ENCODE peak calls at places on chromosomes 7 and 10, in ten cellular contexts. F is Peyer's patch; U is thyroid gland; V is AG04450; E is PC-3; K is SJCRH30; Z is IMR-90; O is body of pancreas; G is effector memory CD4-positive, alpha-beta T cell; N is fibroblast of lung. X is an unnamed sample. For H3K9me3, the result is how much of the 10 kb centered on the place peaks cover.

GRCh38 chr10:35004651-35005050 is 85.5 kb downstream of the CUL2 start:
- DNase-seq in K (no peak), V (no peak), E (peak), O (no peak), N (no peak), Z (peak), G (no peak), F (no peak), U (no peak), X (no peak)

GRCh38 chr10:98150544-98150943 is 16.1 kb downstream of the R3HCC1L start:
- DNase-seq in N (peak), E (no peak), O (no peak), U (no peak), F (no peak), G (no peak), V (peak), K (no peak), Z (peak), X (no peak)

GRCh38 chr10:124744047-124744687 is at the start of gene FAM53B:
- DNase-seq in G (peak), K (peak), O (peak), F (peak), U (peak), E (peak), N (peak), V (no peak), Z (peak), X (peak)

GRCh38 chr7:1940402-1940786 is 270.3 kb downstream of the ELFN1 start:
- DNase-seq in G (peak), O (no peak), N (peak), F (peak), V (no peak), K (peak), E (no peak), U (peak), Z (no peak), X (no peak)

GRCh38 chr7:159095979-159096411 is 48.7 kb downstream of the VIPR2 start:
- DNase-seq in O (peak), G (no peak), U (no peak), F (peak), V (no peak), E (no peak), Z (no peak), K (no peak), N (no peak), X (peak)

GRCh38 chr7:30914611-30915601 is 3.3 kb downstream of the AQP1 start:
- DNase-seq in O (peak), N (peak), K (peak), E (peak), G (no peak), V (no peak), F (peak), Z (peak), U (no peak), X (no peak)

GRCh38 chr7:29877196-29877595 is 70.9 kb downstream of the WIPF3 start:
- DNase-seq in V (no peak), O (no peak), E (no peak), K (peak), U (no peak), Z (no peak), N (no peak), G (no peak), F (no peak), X (no peak)

GRCh38 chr10:119360181-119360921 is 153.0 kb downstream of the GRK5 start:
- DNase-seq in E (no peak), F (peak), K (peak), V (no peak), U (no peak), G (no peak), N (no peak), Z (no peak), O (no peak), X (no peak)

GRCh38 chr7:29017666-29018065 is 59.5 kb upstream of the TRIL start:
- DNase-seq in N (peak), U (no peak), Z (peak), F (no peak), O (no peak), E (no peak), V (no peak), K (peak), G (no peak), X (no peak)

GRCh38 chr7:106618480-106618879 is 42.5 kb downstream of the CCDC71L start:
- DNase-seq in F (no peak), Z (peak), E (peak), G (no peak), V (no peak), O (peak), N (peak), K (no peak), U (no peak), X (no peak)

GRCh38 chr7:29879609-29880008 is 73.3 kb downstream of the WIPF3 start:
- DNase-seq in N (peak), O (peak), F (no peak), V (no peak), E (peak), Z (peak), G (no peak), U (no peak), K (no peak), X (no peak)

GRCh38 chr7:135245826-135246825 is 12.5 kb downstream of the STRA8 start:
- DNase-seq in E (no peak), U (no peak), V (no peak), N (no peak), G (no peak), F (no peak), O (no peak), Z (no peak), K (no peak), X (no peak)

GRCh38 chr7:77184990-77185389 is 14.6 kb downstream of the FGL2 start:
- DNase-seq in N (no peak), K (no peak), F (no peak), G (no peak), Z (no peak), U (no peak), O (no peak), V (no peak), E (no peak), X (no peak)

GRCh38 chr7:137983308-137984008 is 18.4 kb downstream of the CREB3L2 start:
- DNase-seq in E (no peak), G (no peak), N (no peak), K (no peak), V (no peak), U (no peak), O (no peak), F (no peak), Z (no peak), X (no peak)

GRCh38 chr7:1849351-1849951 is 179.4 kb downstream of the ELFN1 start:
- DNase-seq in V (no peak), F (no peak), Z (no peak), O (peak), E (no peak), U (no peak), G (no peak), N (no peak), K (no peak), X (peak)

GRCh38 chr10:34124522-34125035 is 690.5 kb downstream of the PARD3 start:
- DNase-seq in E (peak), O (peak), G (no peak), U (peak), V (no peak), K (no peak), F (no peak), N (no peak), Z (peak), X (no peak)

GRCh38 chr7:43384585-43385308 is 198.2 kb upstream of the STK17A start:
- DNase-seq in Z (no peak), O (no peak), K (no peak), N (no peak), G (no peak), U (no peak), F (no peak), V (no peak), E (no peak), X (no peak)

GRCh38 chr7:137343483-137343841 is at the start of gene PTN:
- DNase-seq in F (no peak), V (peak), U (peak), O (peak), E (peak), G (no peak), N (peak), K (peak), Z (peak), X (no peak)

GRCh38 chr7:104625956-104626355 is 297.6 kb downstream of the LHFPL3 start:
- DNase-seq in Z (no peak), V (no peak), E (no peak), K (peak), G (no peak), F (no peak), O (no peak), U (no peak), N (no peak), X (no peak)

GRCh38 chr10:116263870-116264269 is 9.1 kb downstream of the GFRA1 start:
- DNase-seq in F (no peak), E (peak), N (no peak), Z (peak), V (no peak), U (no peak), K (no peak), O (no peak), G (no peak), X (no peak)

GRCh38 chr7:99843808-99844207 is 16.0 kb downstream of the CYP3A43 start:
- DNase-seq in K (no peak), E (no peak), Z (no peak), V (no peak), O (no peak), U (no peak), F (no peak), N (peak), G (no peak), X (no peak)

GRCh38 chr10:28532223-28532508 is 752 bp upstream of the WAC start:
- DNase-seq in O (no peak), Z (no peak), F (no peak), N (peak), E (peak), K (peak), G (no peak), V (peak), U (no peak), X (peak)

GRCh38 chr10:108862691-108863350 is 1060.5 kb downstream of the XPNPEP1 start:
- DNase-seq in G (no peak), O (no peak), N (peak), Z (peak), K (no peak), U (no peak), F (no peak), E (peak), V (peak), X (no peak)

DNA sequence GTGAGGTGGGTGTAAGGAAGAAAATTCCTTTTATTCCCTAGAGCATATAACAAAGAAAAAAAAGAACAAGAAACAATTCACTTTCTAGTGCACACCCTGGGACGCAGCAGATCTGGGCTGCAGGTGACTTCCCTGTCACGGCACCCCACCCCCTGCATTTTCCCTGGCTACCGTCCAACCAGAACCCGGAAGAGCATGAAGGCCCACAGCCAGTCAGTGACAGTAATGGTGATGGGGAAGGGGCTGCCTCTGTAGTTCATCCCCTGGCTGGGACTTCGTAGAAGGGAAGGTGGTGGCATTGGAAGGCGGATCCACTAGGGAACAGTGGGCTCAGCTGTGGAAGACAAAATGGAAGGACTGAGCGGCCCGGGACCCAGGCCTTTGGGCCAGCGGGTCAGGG is 236.7 kb downstream of the BUB3 start:
- DNase-seq in V (no peak), K (no peak), Z (no peak), O (no peak), G (no peak), U (no peak), E (no peak), F (no peak), N (no peak), X (no peak)
- H3K9me3 ChIP-seq in V (under half), K (under half), Z (under half), O (under half), G (under half), U (under half), E (under half), F (under half), N (under half), X (under half)

GRCh38 chr7:158060216-158060615 is 527.4 kb downstream of the PTPRN2 start:
- DNase-seq in E (no peak), Z (no peak), V (no peak), K (no peak), U (no peak), G (no peak), O (no peak), N (no peak), F (no peak), X (no peak)
- H3K9me3 ChIP-seq in E (under half), Z (under half), V (half or more), K (under half), U (under half), G (under half), O (under half), N (under half), F (under half), X (under half)

DNA sequence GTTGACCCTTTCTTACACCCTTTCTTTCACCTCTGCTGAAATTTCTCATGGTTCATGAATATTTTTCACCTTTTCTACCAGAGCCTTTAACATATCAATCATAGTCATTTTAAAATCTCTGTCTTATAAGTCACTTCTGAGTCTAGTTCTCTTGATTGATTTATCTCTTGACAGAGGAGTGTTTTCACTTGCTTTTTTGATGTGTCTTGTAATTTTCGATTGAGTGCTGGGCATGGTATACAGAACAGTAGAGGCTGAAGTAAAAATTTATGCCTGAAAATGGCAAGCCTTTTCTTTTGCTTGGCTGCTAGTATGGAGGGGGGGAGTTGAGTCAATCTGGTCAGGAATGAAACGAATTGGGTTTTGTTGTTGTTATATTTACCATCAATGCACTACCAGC is 41.2 kb upstream of the NPTX2 start:
- DNase-seq in K (no peak), E (no peak), V (no peak), N (no peak), G (no peak), F (no peak), Z (no peak), O (no peak), U (no peak), X (no peak)
- H3K9me3 ChIP-seq in K (under half), E (under half), V (under half), N (under half), G (under half), F (under half), Z (under half), O (under half), U (under half), X (under half)

GRCh38 chr10:21388541-21389068 is 136.9 kb downstream of the SKIDA1 start:
- DNase-seq in G (no peak), F (no peak), N (no peak), V (no peak), K (no peak), Z (no peak), E (no peak), U (no peak), O (no peak), X (no peak)
- H3K9me3 ChIP-seq in G (under half), F (under half), N (under half), V (under half), K (under half), Z (under half), E (under half), U (under half), O (under half), X (under half)

GRCh38 chr7:64131696-64132095 is 75.3 kb upstream of the ZNF735 start:
- DNase-seq in E (no peak), F (no peak), V (no peak), K (no peak), Z (no peak), U (no peak), N (no peak), O (no peak), G (no peak), X (peak)
- H3K9me3 ChIP-seq in E (under half), F (under half), V (half or more), K (under half), Z (under half), U (under half), N (under half), O (under half), G (under half), X (under half)

GRCh38 chr10:62343000-62343399 is 31.2 kb upstream of the ZNF365 start:
- DNase-seq in K (no peak), V (no peak), G (no peak), U (no peak), F (no peak), Z (no peak), N (no peak), E (no peak), O (no peak), X (no peak)
- H3K9me3 ChIP-seq in K (under half), V (under half), G (under half), U (under half), F (under half), Z (under half), N (under half), E (half or more), O (under half), X (under half)

GRCh38 chr7:56479136-56479535 is 362.9 kb upstream of the NUPR2 start:
- DNase-seq in N (no peak), K (no peak), E (no peak), U (no peak), V (no peak), G (no peak), F (no peak), O (no peak), Z (no peak), X (no peak)
- H3K9me3 ChIP-seq in N (under half), K (under half), E (under half), U (under half), V (half or more), G (under half), F (under half), O (under half), Z (half or more), X (under half)

GRCh38 chr7:151549644-151550043 is 29.9 kb upstream of the RHEB start:
- DNase-seq in Z (no peak), V (no peak), K (no peak), U (no peak), E (no peak), F (no peak), O (no peak), N (no peak), G (no peak), X (no peak)
- H3K9me3 ChIP-seq in Z (under half), V (under half), K (under half), U (under half), E (under half), F (under half), O (under half), N (under half), G (under half), X (under half)